ENCODE peak calls at places on chromosomes 5 and 9, in four cellular contexts. One of them, this sample, is unnamed.

GRCh38 chr9:32345243-32345642 is 39.2 kb upstream of the ACO1 start:
- DNase-seq in stomach: no peak
- DNase-seq in esophagus muscularis mucosa: no peak
- DNase-seq in HepG2: no peak
- DNase-seq in this sample: no peak

GRCh38 chr9:27519466-27520465 is 4.3 kb upstream of the IFNK start:
- DNase-seq in stomach: no peak
- DNase-seq in esophagus muscularis mucosa: peak
- DNase-seq in HepG2: no peak
- DNase-seq in this sample: no peak

GRCh38 chr5:8057764-8058163 is 188.8 kb downstream of the MTRR start:
- DNase-seq in stomach: no peak
- DNase-seq in esophagus muscularis mucosa: peak
- DNase-seq in HepG2: no peak
- DNase-seq in this sample: no peak

GRCh38 chr5:172530835-172531703 is 76.7 kb upstream of the SH3PXD2B start:
- DNase-seq in stomach: no peak
- DNase-seq in esophagus muscularis mucosa: peak
- DNase-seq in HepG2: no peak
- DNase-seq in this sample: peak

GRCh38 chr5:88825782-88826110 is 57.2 kb downstream of the MEF2C start:
- DNase-seq in stomach: no peak
- DNase-seq in esophagus muscularis mucosa: no peak
- DNase-seq in HepG2: no peak
- DNase-seq in this sample: no peak

GRCh38 chr5:34721359-34721758 is 65.2 kb downstream of the RAI14 start:
- DNase-seq in stomach: no peak
- DNase-seq in esophagus muscularis mucosa: no peak
- DNase-seq in HepG2: peak
- DNase-seq in this sample: no peak

GRCh38 chr5:170638454-170639220 is 134.8 kb downstream of the KCNIP1 start:
- DNase-seq in stomach: peak
- DNase-seq in esophagus muscularis mucosa: no peak
- DNase-seq in HepG2: peak
- DNase-seq in this sample: no peak

GRCh38 chr9:127918201-127919107 is 1.6 kb upstream of the ST6GALNAC4 start:
- DNase-seq in stomach: no peak
- DNase-seq in esophagus muscularis mucosa: no peak
- DNase-seq in HepG2: no peak
- DNase-seq in this sample: no peak

GRCh38 chr9:101226803-101227202 is 158.0 kb downstream of the BAAT start:
- DNase-seq in stomach: no peak
- DNase-seq in esophagus muscularis mucosa: no peak
- DNase-seq in HepG2: peak
- DNase-seq in this sample: no peak

GRCh38 chr5:149035282-149035882 is 27.5 kb downstream of the SH3TC2 start:
- DNase-seq in stomach: peak
- DNase-seq in esophagus muscularis mucosa: peak
- DNase-seq in HepG2: peak
- DNase-seq in this sample: peak

GRCh38 chr9:134067904-134068741 is at the start of gene BRD3:
- DNase-seq in stomach: peak
- DNase-seq in esophagus muscularis mucosa: no peak
- DNase-seq in HepG2: peak
- DNase-seq in this sample: peak
- TF ChIP-seq POLR2A in stomach: no peak
- TF ChIP-seq POLR2A in esophagus muscularis mucosa: no peak
- TF ChIP-seq POLR2A in HepG2: no peak
- TF ChIP-seq POLR2A in this sample: no peak

GRCh38 chr9:93262537-93263310 is 78.8 kb downstream of the WNK2 start:
- DNase-seq in stomach: peak
- DNase-seq in esophagus muscularis mucosa: peak
- DNase-seq in HepG2: no peak
- DNase-seq in this sample: no peak
- TF ChIP-seq EP300 in stomach: no peak
- TF ChIP-seq EP300 in esophagus muscularis mucosa: no peak
- TF ChIP-seq EP300 in HepG2: no peak
- TF ChIP-seq EP300 in this sample: no peak

DNA sequence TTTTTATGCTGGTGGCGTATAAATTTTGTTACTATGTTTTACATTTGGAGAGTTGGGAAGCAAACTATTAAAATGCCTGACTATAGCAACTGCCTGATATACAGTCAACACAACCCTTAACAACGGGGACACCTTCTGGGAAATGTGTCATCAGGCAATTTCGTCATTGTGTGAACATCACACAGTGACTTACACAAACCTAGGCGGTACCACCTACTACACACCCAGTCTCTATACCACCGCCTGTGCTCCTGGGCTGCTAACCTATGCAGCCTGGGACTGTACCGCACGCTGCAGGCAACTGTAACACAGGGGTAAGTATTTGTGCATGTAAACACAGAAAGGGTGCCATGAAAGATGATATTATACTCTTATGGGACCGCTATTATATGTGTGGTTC is 1.3 kb upstream of the CDHR2 start:
- DNase-seq in stomach: peak
- DNase-seq in esophagus muscularis mucosa: no peak
- DNase-seq in HepG2: peak
- DNase-seq in this sample: no peak
- TF ChIP-seq POLR2AphosphoS5 in stomach: peak
- TF ChIP-seq POLR2AphosphoS5 in esophagus muscularis mucosa: peak
- TF ChIP-seq POLR2AphosphoS5 in HepG2: no peak
- TF ChIP-seq POLR2AphosphoS5 in this sample: no peak

GRCh38 chr9:5611321-5612186 is 17.4 kb upstream of the RIC1 start:
- DNase-seq in stomach: no peak
- DNase-seq in esophagus muscularis mucosa: no peak
- DNase-seq in HepG2: no peak
- DNase-seq in this sample: no peak

GRCh38 chr9:5614192-5614591 is 14.7 kb upstream of the RIC1 start:
- DNase-seq in stomach: no peak
- DNase-seq in esophagus muscularis mucosa: no peak
- DNase-seq in HepG2: no peak
- DNase-seq in this sample: no peak

GRCh38 chr9:5610491-5610890 is 18.4 kb upstream of the RIC1 start:
- DNase-seq in stomach: no peak
- DNase-seq in esophagus muscularis mucosa: no peak
- DNase-seq in HepG2: no peak
- DNase-seq in this sample: no peak

GRCh38 chr9:5612187-5612535 is 16.7 kb upstream of the RIC1 start:
- DNase-seq in stomach: no peak
- DNase-seq in esophagus muscularis mucosa: no peak
- DNase-seq in HepG2: no peak
- DNase-seq in this sample: no peak

GRCh38 chr9:5608298-5609254 is 20.3 kb upstream of the RIC1 start:
- DNase-seq in stomach: no peak
- DNase-seq in esophagus muscularis mucosa: no peak
- DNase-seq in HepG2: peak
- DNase-seq in this sample: no peak
- TF ChIP-seq POLR2A in stomach: no peak
- TF ChIP-seq POLR2A in esophagus muscularis mucosa: no peak
- TF ChIP-seq POLR2A in HepG2: no peak
- TF ChIP-seq POLR2A in this sample: no peak

GRCh38 chr5:120327180-120327579 is 136.9 kb upstream of the PRR16 start:
- DNase-seq in stomach: no peak
- DNase-seq in esophagus muscularis mucosa: no peak
- DNase-seq in HepG2: no peak
- DNase-seq in this sample: no peak

GRCh38 chr5:120326651-120327050 is 137.4 kb upstream of the PRR16 start:
- DNase-seq in stomach: no peak
- DNase-seq in esophagus muscularis mucosa: no peak
- DNase-seq in HepG2: no peak
- DNase-seq in this sample: no peak

GRCh38 chr5:120329095-120329494 is 135.0 kb upstream of the PRR16 start:
- DNase-seq in stomach: no peak
- DNase-seq in esophagus muscularis mucosa: no peak
- DNase-seq in HepG2: no peak
- DNase-seq in this sample: no peak

GRCh38 chr5:120330555-120330954 is 133.5 kb upstream of the PRR16 start:
- DNase-seq in stomach: no peak
- DNase-seq in esophagus muscularis mucosa: no peak
- DNase-seq in HepG2: no peak
- DNase-seq in this sample: no peak
- TF ChIP-seq EP300 in stomach: no peak
- TF ChIP-seq EP300 in esophagus muscularis mucosa: no peak
- TF ChIP-seq EP300 in HepG2: no peak
- TF ChIP-seq EP300 in this sample: no peak

GRCh38 chr5:97694091-97694490 is 511.0 kb upstream of the RIOK2 start:
- DNase-seq in stomach: no peak
- DNase-seq in esophagus muscularis mucosa: no peak
- DNase-seq in HepG2: no peak
- DNase-seq in this sample: no peak
- TF ChIP-seq POLR2AphosphoS5 in stomach: no peak
- TF ChIP-seq POLR2AphosphoS5 in esophagus muscularis mucosa: no peak
- TF ChIP-seq POLR2AphosphoS5 in HepG2: no peak
- TF ChIP-seq POLR2AphosphoS5 in this sample: no peak

GRCh38 chr5:142306077-142306502 is 18.7 kb downstream of the SPRY4 start:
- DNase-seq in stomach: no peak
- DNase-seq in esophagus muscularis mucosa: no peak
- DNase-seq in HepG2: peak
- DNase-seq in this sample: no peak
- TF ChIP-seq POLR2A in stomach: no peak
- TF ChIP-seq POLR2A in esophagus muscularis mucosa: no peak
- TF ChIP-seq POLR2A in HepG2: no peak
- TF ChIP-seq POLR2A in this sample: no peak

GRCh38 chr9:133058550-133059320 is 3.0 kb upstream of the CEL start:
- DNase-seq in stomach: no peak
- DNase-seq in esophagus muscularis mucosa: no peak
- DNase-seq in HepG2: no peak
- DNase-seq in this sample: no peak
- TF ChIP-seq EP300 in stomach: no peak
- TF ChIP-seq EP300 in esophagus muscularis mucosa: no peak
- TF ChIP-seq EP300 in HepG2: no peak
- TF ChIP-seq EP300 in this sample: no peak

DNA sequence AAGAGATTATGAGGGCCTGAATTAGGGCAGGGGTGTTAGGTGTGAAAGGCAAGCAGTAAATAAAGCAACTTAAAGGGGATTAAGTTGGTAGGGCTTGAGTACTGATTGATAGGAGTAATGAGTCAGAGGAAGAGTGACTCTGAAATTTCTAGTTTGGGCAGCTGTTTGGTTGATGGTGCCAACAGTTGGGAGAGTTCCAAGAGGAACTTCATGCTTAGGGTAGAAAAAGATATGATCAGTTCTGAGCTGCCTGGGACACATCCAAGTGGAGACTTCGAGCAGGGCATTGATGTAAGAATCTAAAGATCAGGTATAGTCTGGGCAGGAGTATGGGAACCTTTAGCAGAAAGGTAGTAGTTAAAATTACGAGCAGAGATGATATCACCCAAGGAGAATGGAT is 10.2 kb downstream of the MAMDC2 start:
- DNase-seq in stomach: no peak
- DNase-seq in esophagus muscularis mucosa: peak
- DNase-seq in HepG2: no peak
- DNase-seq in this sample: no peak
- TF ChIP-seq POLR2AphosphoS5 in stomach: no peak
- TF ChIP-seq POLR2AphosphoS5 in esophagus muscularis mucosa: no peak
- TF ChIP-seq POLR2AphosphoS5 in HepG2: no peak
- TF ChIP-seq POLR2AphosphoS5 in this sample: no peak

This sample was measured in upper lobe of left lung.